ENCODE peak calls at places on chromosomes 13 and 19, in five cellular contexts. I is fibroblast of the aortic adventitia, R is colonic mucosa, A is Caco-2, N is fibroblast of lung. K is an unnamed sample.

GRCh38 chr13:108551674-108552073 is 77.7 kb upstream of the MYO16 start:
- DNase-seq in I (no peak), R (no peak), A (no peak), N (peak; percentile 2), K (no peak)

GRCh38 chr19:15635016-15635805 is 5.5 kb upstream of the CYP4F3 start:
- DNase-seq in I (no peak), R (no peak), A (no peak), N (no peak), K (no peak)

GRCh38 chr19:9342610-9343304 is 18.8 kb downstream of the ZNF559 start:
- DNase-seq in I (peak; percentile 2), R (no peak), A (no peak), N (no peak), K (no peak)

GRCh38 chr13:101930331-101930730 is 471.5 kb downstream of the FGF14 start:
- DNase-seq in I (no peak), R (no peak), A (no peak), N (peak; percentile 2), K (peak; percentile 6)

GRCh38 chr19:32651729-32652140 is 23.2 kb downstream of the ANKRD27 start:
- DNase-seq in I (no peak), R (peak; percentile 37), A (no peak), N (peak; percentile 23), K (no peak)

GRCh38 chr13:105278797-105279425 is 1256.6 kb downstream of the EFNB2 start:
- DNase-seq in I (no peak), R (no peak), A (no peak), N (no peak), K (no peak)

GRCh38 chr13:41427700-41428099 is 29.6 kb upstream of the RGCC start:
- DNase-seq in I (no peak), R (no peak), A (no peak), N (no peak), K (no peak)

GRCh38 chr13:42155251-42155650 is 106.8 kb downstream of the DGKH start:
- DNase-seq in I (no peak), R (no peak), A (no peak), N (no peak), K (no peak)

GRCh38 chr13:26707122-26708006 is 53.2 kb downstream of the GPR12 start:
- DNase-seq in I (peak; percentile 64), R (no peak), A (peak; percentile 61), N (peak; percentile 34), K (peak; percentile 50)

GRCh38 chr13:28865951-28866350 is 45.8 kb downstream of the MTUS2 start:
- DNase-seq in I (no peak), R (no peak), A (no peak), N (no peak), K (no peak)
- H3K4me3 ChIP-seq in I (no peak overlapping the region), R (no peak overlapping the region), A (no peak overlapping the region), N (no peak overlapping the region), K (no peak overlapping the region)

GRCh38 chr13:110938662-110939421 is 24.0 kb upstream of the ANKRD10 start:
- DNase-seq in I (no peak), R (no peak), A (no peak), N (no peak), K (no peak)
- TF ChIP-seq CTCF in I (no peak), R (no peak), A (no peak), N (no peak), K (no peak)

GRCh38 chr19:31361728-31362127 is 12.5 kb upstream of the TSHZ3 start:
- DNase-seq in I (no peak), R (no peak), A (no peak), N (no peak), K (no peak)

DNA sequence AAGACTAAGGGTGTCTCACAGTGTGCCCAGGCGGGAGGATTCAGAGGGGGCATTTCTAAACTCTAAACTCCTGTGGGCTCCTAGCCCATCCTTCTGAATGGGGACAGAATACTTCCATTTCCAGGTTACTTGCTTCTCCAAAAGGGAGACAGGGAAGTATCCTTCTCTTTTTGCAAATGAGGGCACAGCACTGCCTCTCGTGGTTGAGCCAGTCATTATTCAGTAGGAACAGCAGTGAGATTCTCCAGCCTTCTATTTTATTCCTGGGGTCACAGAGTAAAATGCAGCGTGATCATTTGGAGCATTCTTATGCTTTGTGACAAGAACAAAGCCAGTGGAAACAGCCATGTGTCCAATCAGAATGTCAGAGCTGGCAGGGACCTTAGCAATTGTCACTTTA is 15.7 kb upstream of the TSHZ3 start:
- DNase-seq in I (no peak), R (no peak), A (no peak), N (no peak), K (no peak)
- H3K4me3 ChIP-seq in I (no peak overlapping the region), R (no peak overlapping the region), A (no peak overlapping the region), N (no peak overlapping the region), K (no peak overlapping the region)

GRCh38 chr13:73107459-73107858 is 48.7 kb downstream of the KLF5 start:
- DNase-seq in I (no peak), R (no peak), A (no peak), N (no peak), K (no peak)
- TF ChIP-seq CTCF in I (no peak), R (no peak), A (no peak), N (no peak), K (no peak)

GRCh38 chr19:1011831-1012333 is 9.0 kb downstream of the TMEM259 start:
- DNase-seq in I (no peak), R (no peak), A (no peak), N (no peak), K (no peak)
- H3K4me3 ChIP-seq in I (no peak overlapping the region), R (no peak overlapping the region), A (no peak overlapping the region), N (no peak overlapping the region), K (no peak overlapping the region)

GRCh38 chr13:33081666-33082065 is 65.4 kb downstream of the KL start:
- DNase-seq in I (no peak), R (no peak), A (no peak), N (no peak), K (no peak)
- TF ChIP-seq CTCF in I (no peak), R (no peak), A (no peak), N (no peak), K (no peak)

GRCh38 chr19:6720369-6721112 is at the start of gene C3:
- DNase-seq in I (peak; percentile 92), R (no peak), A (peak; percentile 32), N (no peak), K (peak; percentile 85)
- H3K4me3 ChIP-seq in I (peak within 1 kb of the TSS; percentile 70), R (peak within 1 kb of the TSS; percentile 3), A (no peak within 1 kb of the TSS), N (no peak within 1 kb of the TSS), K (peak within 1 kb of the TSS; percentile 15)

GRCh38 chr13:111893071-111893606 is 173.8 kb upstream of the SOX1 start:
- DNase-seq in I (no peak), R (no peak), A (no peak), N (no peak), K (no peak)
- TF ChIP-seq CTCF in I (no peak), R (no peak), A (no peak), N (no peak), K (no peak)